ENCODE peak calls at places on chromosomes 1 and 21, in five cellular contexts. Z is H1, U is stomach, K is tibial nerve, R is transverse colon. A is an unnamed sample.

GRCh38 chr1:225652726-225653462 is at the start of gene ENAH:
- DNase-seq in U (peak; percentile 84), Z (no peak), R (peak; percentile 78), K (peak; percentile 65), A (no peak)

GRCh38 chr1:233945979-233946378 is 41.5 kb downstream of the SLC35F3 start:
- DNase-seq in K (no peak), Z (no peak), R (no peak), U (no peak), A (no peak)

GRCh38 chr1:17195731-17196130 is 9.2 kb upstream of the PADI1 start:
- DNase-seq in K (no peak), Z (no peak), R (no peak), U (no peak), A (no peak)

GRCh38 chr1:181485276-181486097 is 2.2 kb downstream of the CACNA1E start:
- DNase-seq in K (no peak), Z (no peak), U (no peak), R (no peak), A (no peak)

GRCh38 chr1:15424146-15424667 is 14.0 kb upstream of the CTRC start:
- DNase-seq in Z (no peak), U (peak; percentile 91), R (peak; percentile 88), K (no peak), A (no peak)

GRCh38 chr1:17587693-17588047 is 48.2 kb downstream of the ARHGEF10L start:
- DNase-seq in R (no peak), K (no peak), Z (no peak), U (no peak), A (no peak)

GRCh38 chr1:109472779-109473178 is 6.4 kb downstream of the SYPL2 start:
- DNase-seq in K (no peak), Z (no peak), R (no peak), U (no peak), A (no peak)

GRCh38 chr1:50208296-50208695 is 99.6 kb downstream of the ELAVL4 start:
- DNase-seq in Z (no peak), K (no peak), R (no peak), U (no peak), A (no peak)

GRCh38 chr1:32334864-32335618 is 992 bp downstream of the MARCKSL1 start:
- DNase-seq in Z (no peak), U (peak; percentile 64), K (no peak), R (peak; percentile 65), A (no peak)

GRCh38 chr1:165949335-165950130 is 122.1 kb downstream of the UCK2 start:
- DNase-seq in Z (no peak), R (no peak), K (no peak), U (no peak), A (no peak)

GRCh38 chr21:42239556-42239955 is 20.6 kb downstream of the ABCG1 start:
- DNase-seq in Z (no peak), U (no peak), R (no peak), K (no peak), A (no peak)

GRCh38 chr1:2229921-2230700 is 2.0 kb downstream of the SKI start:
- DNase-seq in R (no peak), Z (no peak), K (no peak), U (no peak), A (no peak)

GRCh38 chr21:45050786-45051489 is 23.4 kb upstream of the ADARB1 start:
- DNase-seq in R (no peak), K (no peak), Z (no peak), U (no peak), A (no peak)

GRCh38 chr1:77539510-77540142 is 142.8 kb downstream of the ZZZ3 start:
- DNase-seq in Z (no peak), K (no peak), U (no peak), R (no peak), A (no peak)

GRCh38 chr1:154861607-154862094 is 8.4 kb downstream of the KCNN3 start:
- DNase-seq in U (no peak), R (no peak), K (no peak), Z (no peak), A (no peak)

GRCh38 chr1:55064071-55064581 is 24.8 kb downstream of the PCSK9 start:
- DNase-seq in R (no peak), Z (no peak), U (no peak), K (no peak), A (no peak)

GRCh38 chr1:36322786-36323635 is 434 bp downstream of the EVA1B start:
- DNase-seq in R (peak; percentile 56), K (peak; percentile 24), U (peak; percentile 34), Z (no peak), A (no peak)

GRCh38 chr1:244087021-244087560 is 36.0 kb downstream of the ZBTB18 start:
- DNase-seq in R (no peak), Z (no peak), K (no peak), U (no peak), A (no peak)

GRCh38 chr1:12460121-12460520 is 157.9 kb downstream of the DHRS3 start:
- DNase-seq in U (peak; percentile 43), Z (no peak), R (no peak), K (no peak), A (no peak)

GRCh38 chr1:12458571-12458970 is 159.4 kb downstream of the DHRS3 start:
- DNase-seq in Z (no peak), K (no peak), U (no peak), R (no peak), A (no peak)

GRCh38 chr1:12454406-12455391 is 163.3 kb downstream of the DHRS3 start:
- DNase-seq in R (no peak), U (no peak), Z (no peak), K (no peak), A (peak; percentile 95)

GRCh38 chr1:12456979-12457378 is 161.0 kb downstream of the DHRS3 start:
- DNase-seq in K (no peak), Z (no peak), R (no peak), U (no peak), A (no peak)

GRCh38 chr1:12457771-12458170 is 160.2 kb downstream of the DHRS3 start:
- DNase-seq in Z (no peak), R (no peak), U (no peak), K (no peak), A (no peak)
- TF ChIP-seq EP300 in Z (no peak), R (no peak), U (peak; percentile 7), K (no peak), A (peak; percentile 43)

GRCh38 chr1:26159113-26160039 is 497 bp downstream of the FAM110D start:
- DNase-seq in R (no peak), K (no peak), U (no peak), Z (no peak), A (no peak)

GRCh38 chr1:26163684-26164035 is 4.8 kb downstream of the FAM110D start:
- DNase-seq in K (no peak), U (no peak), R (no peak), Z (no peak), A (no peak)

GRCh38 chr1:26162220-26162703 is 3.4 kb downstream of the FAM110D start:
- DNase-seq in K (no peak), R (no peak), U (no peak), Z (no peak), A (no peak)

GRCh38 chr1:26160527-26161407 is 1.9 kb downstream of the FAM110D start:
- DNase-seq in U (no peak), Z (no peak), K (no peak), R (no peak), A (no peak)

DNA sequence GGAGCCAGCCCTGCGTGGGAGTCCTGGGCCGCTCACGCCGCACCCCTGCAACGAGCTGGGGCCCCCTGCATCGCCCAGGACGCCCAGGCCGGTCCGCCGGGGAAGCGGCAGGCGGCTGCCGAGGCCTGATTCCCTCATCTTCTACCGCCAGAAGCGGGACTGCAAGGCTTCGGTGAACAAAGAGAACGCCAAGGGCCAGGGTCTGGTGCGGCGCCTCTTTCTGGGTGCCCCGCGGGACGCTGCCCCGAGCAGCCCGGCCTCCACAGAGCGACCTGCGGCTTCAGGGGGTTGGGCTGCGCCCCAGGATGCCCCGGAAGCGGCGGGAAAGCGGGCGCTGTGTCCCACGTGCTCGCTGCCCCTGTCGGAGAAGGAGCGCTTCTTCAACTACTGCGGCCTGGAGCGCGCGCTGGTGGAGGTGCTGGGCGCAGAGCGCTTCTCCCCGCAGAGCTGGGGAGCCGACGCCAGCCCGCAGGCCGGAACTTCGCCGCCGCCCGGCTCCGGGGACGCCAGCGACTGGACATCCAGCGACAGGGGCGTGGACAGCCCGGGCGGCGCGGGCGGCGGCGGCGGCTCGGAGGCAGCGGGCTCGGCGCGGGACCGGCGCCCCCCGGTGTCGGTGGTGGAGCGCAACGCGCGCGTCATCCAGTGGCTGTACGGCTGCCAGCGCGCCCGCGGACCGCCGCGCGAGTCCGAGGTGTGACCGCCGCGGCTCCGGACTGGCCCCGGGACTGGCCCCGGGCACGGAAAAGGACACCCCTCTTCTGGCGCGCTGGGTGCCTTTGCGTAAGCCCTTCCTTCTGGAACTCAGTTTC is 2.7 kb downstream of the FAM110D start:
- DNase-seq in R (peak; percentile 49), U (peak; percentile 55), K (no peak), Z (no peak), A (no peak)
- H3K27ac ChIP-seq in R (no peak overlapping the region), U (peak overlapping the region; percentile 49), K (no peak overlapping the region), Z (no peak overlapping the region), A (peak overlapping the region; percentile 71)

DNA sequence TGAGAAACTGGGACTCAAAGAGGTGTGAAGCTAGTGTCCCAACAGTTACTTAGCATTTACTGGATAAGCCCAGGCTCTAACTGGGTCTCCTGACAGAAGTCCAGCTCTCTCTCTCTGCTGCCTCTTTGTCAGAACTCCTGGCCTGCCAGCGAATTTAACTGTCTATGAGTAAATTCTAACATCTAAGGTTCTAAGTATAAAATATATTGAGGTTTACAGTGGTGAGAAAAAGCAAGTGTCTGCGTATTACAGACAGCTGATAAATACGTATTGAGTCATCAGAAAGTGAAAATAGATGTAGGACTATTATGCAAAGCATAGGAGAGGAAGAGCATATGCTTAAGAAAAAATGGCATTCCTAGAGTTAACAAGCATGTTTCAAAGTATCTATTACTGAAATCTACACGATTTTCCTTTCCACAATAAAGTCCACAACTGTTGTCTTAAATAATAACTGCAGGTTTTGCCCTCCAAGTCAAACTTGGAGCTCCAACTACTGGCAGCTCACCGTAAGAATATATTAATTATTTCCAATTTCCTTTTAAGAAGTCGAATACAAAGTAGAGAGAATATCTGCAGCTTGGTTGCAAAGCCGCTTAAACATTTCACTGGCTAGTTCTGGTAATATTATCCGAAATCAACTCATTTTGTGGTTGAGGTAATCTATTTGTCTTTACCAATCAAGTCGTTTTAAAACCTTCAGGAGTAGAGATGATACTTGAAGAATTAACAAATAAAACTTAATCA is 1.4 kb upstream of the RGS2 start:
- DNase-seq in K (no peak), U (no peak), R (no peak), Z (no peak), A (no peak)
- TF ChIP-seq EP300 in K (no peak), U (no peak), R (no peak), Z (no peak), A (no peak)

DNA sequence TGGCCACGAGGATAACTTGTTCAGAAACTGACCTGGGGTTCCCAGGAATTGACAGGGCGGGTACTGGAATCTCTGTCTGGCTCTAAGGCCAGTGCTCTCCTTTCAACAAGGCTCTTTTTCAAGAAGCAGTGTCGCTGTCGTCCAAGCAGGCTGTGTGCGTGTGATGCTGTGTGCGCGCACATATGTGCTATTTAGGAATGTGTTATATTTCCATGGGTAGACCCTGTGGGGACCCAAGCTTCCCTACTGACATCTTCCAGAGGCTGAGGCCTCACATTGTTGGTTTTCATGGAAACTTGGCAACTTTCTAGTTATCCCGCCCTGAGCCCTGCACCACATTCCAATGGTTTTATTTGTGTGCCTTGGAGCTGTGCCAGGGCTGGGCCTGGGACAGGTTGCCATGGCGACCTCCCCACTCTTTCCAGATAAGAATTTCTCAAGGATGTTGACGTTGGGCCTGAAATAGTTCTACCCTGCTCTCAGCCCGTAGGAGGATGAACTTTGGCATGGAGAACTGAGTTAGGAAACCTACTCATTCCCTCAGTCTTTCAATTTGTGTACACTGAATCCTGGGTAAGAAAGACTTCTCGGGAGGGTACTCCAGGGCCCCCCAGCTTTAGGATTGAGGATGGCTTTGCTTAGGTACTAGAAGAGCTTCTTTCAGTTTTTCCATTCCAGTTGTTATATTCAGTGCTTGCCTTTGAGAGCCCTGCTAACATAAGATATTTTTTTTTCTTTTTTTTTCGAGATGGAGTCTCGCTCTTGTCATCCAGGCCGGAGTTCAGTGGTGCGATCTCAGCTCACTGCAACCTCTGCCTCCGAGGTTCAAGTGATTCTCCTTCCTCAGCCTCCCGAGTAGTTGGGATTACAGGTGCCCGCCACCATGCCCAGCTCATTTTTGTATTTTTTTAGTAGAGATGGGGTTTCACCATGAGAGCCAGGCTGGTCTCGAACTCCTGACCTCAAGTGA is 38.8 kb upstream of the SRSF10 start:
- DNase-seq in U (peak; percentile 99), K (peak; percentile 99), Z (peak; percentile 21), R (peak; percentile 97), A (peak; percentile 98)
- H3K27ac ChIP-seq in U (peak overlapping the region; percentile 90), K (peak overlapping the region; percentile 83), Z (no peak overlapping the region), R (peak overlapping the region; percentile 92), A (peak overlapping the region; percentile 93)

A was measured in esophagus muscularis mucosa.